ENCODE peak calls at places on chromosomes 12 and 14, in six cellular contexts. P, R, G, F, K and E are unnamed samples.

GRCh38 chr12:49750027-49750977 is 8.9 kb downstream of the TMBIM6 start:
- DNase-seq in R (no peak), K (no peak), G (peak; percentile 49), P (peak; percentile 67), F (no peak), E (no peak)

GRCh38 chr12:6790496-6791150 is 1.3 kb downstream of the CD4 start:
- DNase-seq in R (no peak), K (no peak), F (no peak), P (peak; percentile 58), G (no peak), E (no peak)

GRCh38 chr12:127241056-127241830 is 1025.7 kb upstream of the TMEM132C start:
- DNase-seq in K (peak; percentile 65), F (no peak), G (no peak), P (no peak), R (no peak), E (no peak)

GRCh38 chr12:11706509-11707331 is 57.2 kb downstream of the ETV6 start:
- DNase-seq in P (no peak), R (no peak), K (no peak), G (no peak), F (no peak), E (no peak)

GRCh38 chr14:104222396-104223036 is 84.1 kb downstream of the KIF26A start:
- DNase-seq in P (no peak), F (no peak), K (no peak), G (no peak), R (peak; percentile 39), E (no peak)

GRCh38 chr12:89129471-89129870 is 222.8 kb downstream of the DUSP6 start:
- DNase-seq in G (no peak), R (no peak), F (no peak), P (no peak), K (no peak), E (no peak)

GRCh38 chr12:115872212-115872611 is 405.3 kb downstream of the MED13L start:
- DNase-seq in K (no peak), P (no peak), G (no peak), F (no peak), R (no peak), E (no peak)

GRCh38 chr12:75086086-75087038 is 123.3 kb downstream of the KCNC2 start:
- DNase-seq in K (no peak), R (no peak), F (no peak), G (no peak), P (no peak), E (no peak)

GRCh38 chr12:58502236-58502635 is 418.1 kb downstream of the LRIG3 start:
- DNase-seq in R (no peak), F (no peak), P (no peak), G (no peak), K (no peak), E (no peak)

GRCh38 chr12:54980341-54980740 is 4.2 kb downstream of the TESPA1 start:
- DNase-seq in P (no peak), F (no peak), R (no peak), G (no peak), K (no peak), E (no peak)

GRCh38 chr12:42807251-42807650 is 217.7 kb upstream of the PRICKLE1 start:
- DNase-seq in P (no peak), G (no peak), R (no peak), K (no peak), F (no peak), E (no peak)

GRCh38 chr12:42812086-42812485 is 222.5 kb upstream of the PRICKLE1 start:
- DNase-seq in R (no peak), P (no peak), K (no peak), G (no peak), F (no peak), E (no peak)

GRCh38 chr12:42807766-42808165 is 218.2 kb upstream of the PRICKLE1 start:
- DNase-seq in K (no peak), R (no peak), F (no peak), P (no peak), G (no peak), E (no peak)

GRCh38 chr12:42810006-42810405 is 220.5 kb upstream of the PRICKLE1 start:
- DNase-seq in R (no peak), F (no peak), P (no peak), K (no peak), G (no peak), E (no peak)

GRCh38 chr12:42809226-42809625 is 219.7 kb upstream of the PRICKLE1 start:
- DNase-seq in F (no peak), P (no peak), G (no peak), R (no peak), K (no peak), E (no peak)
- H3K4me3 ChIP-seq in F (no peak overlapping the region), P (no peak overlapping the region), G (no peak overlapping the region), R (no peak overlapping the region), K (no peak overlapping the region), E (no peak overlapping the region)

DNA sequence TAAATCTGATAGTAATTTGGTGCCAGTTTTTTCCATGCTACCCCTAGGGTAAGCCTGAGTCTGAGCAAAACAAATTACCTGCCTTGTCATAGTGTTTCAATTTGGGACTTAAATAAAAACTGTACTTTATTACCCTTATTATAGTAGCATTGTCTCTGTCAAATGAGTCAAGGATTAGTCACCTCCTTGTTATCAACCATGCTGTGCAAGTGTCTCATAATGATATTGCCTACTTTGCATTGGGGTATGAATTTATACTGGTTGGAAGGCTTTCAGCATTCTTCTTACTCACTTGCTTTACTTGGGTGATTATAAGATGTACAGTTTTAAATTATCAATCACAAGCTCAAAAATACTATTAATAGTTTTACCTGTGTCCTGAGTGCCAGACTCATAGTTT is 380.1 kb downstream of the LRFN5 start:
- DNase-seq in F (no peak), G (no peak), R (no peak), K (no peak), P (no peak), E (no peak)
- TF ChIP-seq CTCF in F (no peak), G (no peak), R (no peak), K (no peak), P (no peak), E (no peak)

GRCh38 chr12:95805864-95806669 is 15.5 kb upstream of the NTN4 start:
- DNase-seq in P (no peak), F (no peak), K (peak; percentile 46), R (no peak), G (peak; percentile 100), E (no peak)

GRCh38 chr12:95804296-95804695 is 13.7 kb upstream of the NTN4 start:
- DNase-seq in R (no peak), P (no peak), G (peak; percentile 75), K (no peak), F (no peak), E (no peak)

GRCh38 chr12:95810411-95810810 is 19.8 kb upstream of the NTN4 start:
- DNase-seq in P (no peak), K (no peak), G (no peak), R (no peak), F (no peak), E (no peak)

GRCh38 chr12:95809000-95809680 is 18.6 kb upstream of the NTN4 start:
- DNase-seq in P (no peak), R (no peak), G (no peak), F (no peak), K (no peak), E (no peak)

GRCh38 chr12:95808146-95808545 is 17.6 kb upstream of the NTN4 start:
- DNase-seq in F (no peak), G (no peak), K (no peak), P (no peak), R (no peak), E (no peak)
- H3K27ac ChIP-seq in F (no peak overlapping the region), G (peak overlapping the region; percentile 98), K (no peak overlapping the region), P (no peak overlapping the region), R (no peak overlapping the region), E (no peak overlapping the region)

GRCh38 chr14:100067481-100067880 is 2.3 kb downstream of the EVL start:
- DNase-seq in F (no peak), P (no peak), R (no peak), G (no peak), K (no peak), E (no peak)
- H3K4me3 ChIP-seq in F (no peak overlapping the region), P (no peak overlapping the region), R (peak overlapping the region; percentile 5), G (no peak overlapping the region), K (no peak overlapping the region), E (no peak overlapping the region)

GRCh38 chr14:52922656-52923055 is 28.2 kb downstream of the FERMT2 start:
- DNase-seq in R (no peak), F (no peak), K (no peak), G (no peak), P (no peak), E (no peak)

GRCh38 chr14:52922059-52922458 is 28.8 kb downstream of the FERMT2 start:
- DNase-seq in P (no peak), R (no peak), G (no peak), F (no peak), K (no peak), E (no peak)

GRCh38 chr14:52926994-52927393 is 23.9 kb downstream of the FERMT2 start:
- DNase-seq in K (no peak), R (no peak), P (no peak), G (peak; percentile 20), F (no peak), E (no peak)

GRCh38 chr14:52919971-52920370 is 30.9 kb downstream of the FERMT2 start:
- DNase-seq in R (no peak), P (no peak), F (no peak), G (no peak), K (no peak), E (no peak)

GRCh38 chr14:52923902-52924575 is 26.8 kb downstream of the FERMT2 start:
- DNase-seq in F (no peak), K (no peak), G (peak; percentile 33), P (no peak), R (no peak), E (no peak)
- TF ChIP-seq CTCF in F (no peak), K (no peak), G (peak; percentile 35), P (no peak), R (no peak), E (no peak)

GRCh38 chr12:106034316-106034715 is 104.4 kb downstream of the NUAK1 start:
- DNase-seq in G (no peak), R (no peak), F (no peak), P (no peak), K (no peak), E (no peak)
- H3K27ac ChIP-seq in G (no peak overlapping the region), R (no peak overlapping the region), F (no peak overlapping the region), P (no peak overlapping the region), K (no peak overlapping the region), E (no peak overlapping the region)

GRCh38 chr12:95690861-95691635 is 99.5 kb downstream of the NTN4 start:
- DNase-seq in F (no peak), P (no peak), G (no peak), R (no peak), K (no peak), E (no peak)

GRCh38 chr12:95695741-95696140 is 94.8 kb downstream of the NTN4 start:
- DNase-seq in R (no peak), P (no peak), F (no peak), G (no peak), K (no peak), E (no peak)

GRCh38 chr12:95687937-95688336 is 102.6 kb downstream of the NTN4 start:
- DNase-seq in P (no peak), K (no peak), G (no peak), F (no peak), R (no peak), E (no peak)

GRCh38 chr12:95694148-95694547 is 96.4 kb downstream of the NTN4 start:
- DNase-seq in K (no peak), G (no peak), F (no peak), P (no peak), R (no peak), E (peak; percentile 49)

DNA sequence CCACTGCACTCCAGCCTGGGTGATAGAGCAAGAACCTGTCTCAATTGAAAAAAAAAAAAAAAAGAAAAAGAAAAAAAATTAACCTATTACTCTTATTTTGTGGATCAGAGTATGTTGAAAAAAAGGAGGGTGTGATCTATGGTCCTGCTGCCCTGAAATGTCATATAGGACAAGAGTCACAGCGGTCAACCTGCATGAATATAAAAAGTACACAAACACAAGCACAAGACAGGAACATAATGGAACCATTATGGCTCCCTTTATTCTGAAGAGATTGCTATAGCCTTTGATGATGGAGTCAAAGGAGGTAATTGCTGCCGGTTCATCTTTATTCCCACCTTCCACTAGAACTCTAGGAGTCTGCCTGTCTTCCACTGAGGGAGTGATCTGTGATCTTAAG is 96.9 kb downstream of the NTN4 start:
- DNase-seq in K (no peak), F (no peak), P (no peak), G (no peak), R (no peak), E (no peak)
- H3K4me3 ChIP-seq in K (no peak overlapping the region), F (no peak overlapping the region), P (no peak overlapping the region), G (no peak overlapping the region), R (no peak overlapping the region), E (no peak overlapping the region)